ENCODE peak calls at places on chromosomes 12 and 14, in five cellular contexts. One of them, this sample, is unnamed.

GRCh38 chr14:20427231-20428009 is 8.5 kb downstream of the KLHL33 start:
- DNase-seq in SW480: peak; percentile 79
- DNase-seq in H54: peak; percentile 12
- DNase-seq in activated naive CD8-positive, alpha-beta T cell treated with anti-CD3 and anti-CD28 coated beads for 36 hours: no peak
- DNase-seq in HS-5: no peak
- DNase-seq in this sample: peak; percentile 25

GRCh38 chr12:121465921-121466799 is 66.2 kb downstream of the RNF34 start:
- DNase-seq in SW480: peak; percentile 34
- DNase-seq in H54: no peak
- DNase-seq in HS-5: no peak
- DNase-seq in activated naive CD8-positive, alpha-beta T cell treated with anti-CD3 and anti-CD28 coated beads for 36 hours: peak; percentile 62
- DNase-seq in this sample: peak; percentile 15

GRCh38 chr12:12499909-12500604 is 62.6 kb downstream of the DUSP16 start:
- DNase-seq in SW480: no peak
- DNase-seq in HS-5: no peak
- DNase-seq in H54: no peak
- DNase-seq in activated naive CD8-positive, alpha-beta T cell treated with anti-CD3 and anti-CD28 coated beads for 36 hours: no peak
- DNase-seq in this sample: no peak

GRCh38 chr12:87120440-87120839 is 864.2 kb upstream of the MGAT4C start:
- DNase-seq in SW480: no peak
- DNase-seq in HS-5: no peak
- DNase-seq in activated naive CD8-positive, alpha-beta T cell treated with anti-CD3 and anti-CD28 coated beads for 36 hours: no peak
- DNase-seq in H54: no peak
- DNase-seq in this sample: no peak

GRCh38 chr12:52190860-52191729 is 719 bp downstream of the KRT80 start:
- DNase-seq in activated naive CD8-positive, alpha-beta T cell treated with anti-CD3 and anti-CD28 coated beads for 36 hours: no peak
- DNase-seq in H54: no peak
- DNase-seq in SW480: no peak
- DNase-seq in HS-5: no peak
- DNase-seq in this sample: no peak

GRCh38 chr12:53048033-53048779 is 1.7 kb upstream of the TNS2 start:
- DNase-seq in SW480: peak; percentile 83
- DNase-seq in HS-5: no peak
- DNase-seq in H54: no peak
- DNase-seq in activated naive CD8-positive, alpha-beta T cell treated with anti-CD3 and anti-CD28 coated beads for 36 hours: no peak
- DNase-seq in this sample: peak; percentile 42

GRCh38 chr14:57390037-57390805 is at the start of gene NAA30:
- DNase-seq in HS-5: peak; percentile 74
- DNase-seq in activated naive CD8-positive, alpha-beta T cell treated with anti-CD3 and anti-CD28 coated beads for 36 hours: peak; percentile 94
- DNase-seq in SW480: peak; percentile 96
- DNase-seq in H54: peak; percentile 58
- DNase-seq in this sample: peak; percentile 93

GRCh38 chr14:68781161-68782021 is 11.5 kb downstream of the ZFP36L1 start:
- DNase-seq in SW480: peak; percentile 85
- DNase-seq in HS-5: no peak
- DNase-seq in H54: no peak
- DNase-seq in activated naive CD8-positive, alpha-beta T cell treated with anti-CD3 and anti-CD28 coated beads for 36 hours: peak; percentile 65
- DNase-seq in this sample: no peak

GRCh38 chr12:27276275-27276674 is 32.2 kb downstream of the STK38L start:
- DNase-seq in HS-5: no peak
- DNase-seq in SW480: no peak
- DNase-seq in activated naive CD8-positive, alpha-beta T cell treated with anti-CD3 and anti-CD28 coated beads for 36 hours: no peak
- DNase-seq in H54: no peak
- DNase-seq in this sample: no peak

GRCh38 chr12:48796976-48797375 is 8.1 kb upstream of the ADCY6 start:
- DNase-seq in H54: no peak
- DNase-seq in SW480: no peak
- DNase-seq in activated naive CD8-positive, alpha-beta T cell treated with anti-CD3 and anti-CD28 coated beads for 36 hours: no peak
- DNase-seq in HS-5: no peak
- DNase-seq in this sample: no peak

GRCh38 chr14:61841145-61841544 is 78.9 kb downstream of the SNAPC1 start:
- DNase-seq in H54: no peak
- DNase-seq in activated naive CD8-positive, alpha-beta T cell treated with anti-CD3 and anti-CD28 coated beads for 36 hours: no peak
- DNase-seq in HS-5: no peak
- DNase-seq in SW480: no peak
- DNase-seq in this sample: no peak

GRCh38 chr12:28010036-28010435 is 37.5 kb upstream of the PTHLH start:
- DNase-seq in activated naive CD8-positive, alpha-beta T cell treated with anti-CD3 and anti-CD28 coated beads for 36 hours: no peak
- DNase-seq in SW480: no peak
- DNase-seq in HS-5: no peak
- DNase-seq in H54: no peak
- DNase-seq in this sample: no peak

GRCh38 chr12:124866195-124866882 is 2.7 kb upstream of the SCARB1 start:
- DNase-seq in H54: no peak
- DNase-seq in HS-5: no peak
- DNase-seq in activated naive CD8-positive, alpha-beta T cell treated with anti-CD3 and anti-CD28 coated beads for 36 hours: no peak
- DNase-seq in SW480: no peak
- DNase-seq in this sample: no peak

GRCh38 chr12:77893918-77894317 is 63.2 kb downstream of the NAV3 start:
- DNase-seq in H54: no peak
- DNase-seq in HS-5: no peak
- DNase-seq in activated naive CD8-positive, alpha-beta T cell treated with anti-CD3 and anti-CD28 coated beads for 36 hours: no peak
- DNase-seq in SW480: peak; percentile 9
- DNase-seq in this sample: peak; percentile 81

GRCh38 chr12:93653712-93654111 is 23.5 kb upstream of the CRADD start:
- DNase-seq in SW480: no peak
- DNase-seq in H54: no peak
- DNase-seq in activated naive CD8-positive, alpha-beta T cell treated with anti-CD3 and anti-CD28 coated beads for 36 hours: no peak
- DNase-seq in HS-5: no peak
- DNase-seq in this sample: no peak

GRCh38 chr14:99512571-99513182 is 31.5 kb downstream of the CCNK start:
- DNase-seq in H54: no peak
- DNase-seq in SW480: no peak
- DNase-seq in activated naive CD8-positive, alpha-beta T cell treated with anti-CD3 and anti-CD28 coated beads for 36 hours: no peak
- DNase-seq in HS-5: no peak
- DNase-seq in this sample: no peak

GRCh38 chr14:23641915-23642588 is 5.9 kb downstream of the DHRS2 start:
- DNase-seq in activated naive CD8-positive, alpha-beta T cell treated with anti-CD3 and anti-CD28 coated beads for 36 hours: no peak
- DNase-seq in H54: no peak
- DNase-seq in HS-5: no peak
- DNase-seq in SW480: no peak
- DNase-seq in this sample: no peak

GRCh38 chr12:92145481-92145730 is 240 bp downstream of the BTG1 start:
- DNase-seq in SW480: no peak
- DNase-seq in H54: no peak
- DNase-seq in activated naive CD8-positive, alpha-beta T cell treated with anti-CD3 and anti-CD28 coated beads for 36 hours: no peak
- DNase-seq in HS-5: no peak
- DNase-seq in this sample: no peak

GRCh38 chr12:1457901-1458300 is 136.5 kb downstream of the FBXL14 start:
- DNase-seq in activated naive CD8-positive, alpha-beta T cell treated with anti-CD3 and anti-CD28 coated beads for 36 hours: no peak
- DNase-seq in SW480: no peak
- DNase-seq in H54: peak; percentile 53
- DNase-seq in HS-5: peak; percentile 88
- DNase-seq in this sample: no peak

GRCh38 chr12:94867066-94867855 is 136.2 kb downstream of the NDUFA12 start:
- DNase-seq in activated naive CD8-positive, alpha-beta T cell treated with anti-CD3 and anti-CD28 coated beads for 36 hours: no peak
- DNase-seq in HS-5: peak; percentile 36
- DNase-seq in H54: no peak
- DNase-seq in SW480: no peak
- DNase-seq in this sample: no peak

GRCh38 chr12:118064608-118065007 is 3.6 kb upstream of the WSB2 start:
- DNase-seq in H54: no peak
- DNase-seq in HS-5: no peak
- DNase-seq in activated naive CD8-positive, alpha-beta T cell treated with anti-CD3 and anti-CD28 coated beads for 36 hours: no peak
- DNase-seq in SW480: no peak
- DNase-seq in this sample: peak; percentile 15

GRCh38 chr14:95316826-95317225 is 2.9 kb downstream of the CLMN start:
- DNase-seq in SW480: no peak
- DNase-seq in H54: no peak
- DNase-seq in activated naive CD8-positive, alpha-beta T cell treated with anti-CD3 and anti-CD28 coated beads for 36 hours: no peak
- DNase-seq in HS-5: no peak
- DNase-seq in this sample: no peak

GRCh38 chr12:30823140-30823669 is 68.5 kb upstream of the CAPRIN2 start:
- DNase-seq in H54: no peak
- DNase-seq in HS-5: no peak
- DNase-seq in SW480: no peak
- DNase-seq in activated naive CD8-positive, alpha-beta T cell treated with anti-CD3 and anti-CD28 coated beads for 36 hours: peak; percentile 46
- DNase-seq in this sample: no peak

GRCh38 chr14:79056879-79057278 is 886.7 kb downstream of the NRXN3 start:
- DNase-seq in activated naive CD8-positive, alpha-beta T cell treated with anti-CD3 and anti-CD28 coated beads for 36 hours: no peak
- DNase-seq in HS-5: peak; percentile 37
- DNase-seq in SW480: peak; percentile 25
- DNase-seq in H54: no peak
- DNase-seq in this sample: no peak

GRCh38 chr12:45615268-45615667 is 114.2 kb upstream of the ARID2 start:
- DNase-seq in H54: no peak
- DNase-seq in SW480: peak; percentile 46
- DNase-seq in HS-5: peak; percentile 41
- DNase-seq in activated naive CD8-positive, alpha-beta T cell treated with anti-CD3 and anti-CD28 coated beads for 36 hours: no peak
- DNase-seq in this sample: peak; percentile 25

GRCh38 chr14:32202468-32202865 is 602 bp downstream of the RNU6-8 start:
- DNase-seq in activated naive CD8-positive, alpha-beta T cell treated with anti-CD3 and anti-CD28 coated beads for 36 hours: no peak
- DNase-seq in H54: no peak
- DNase-seq in SW480: peak; percentile 63
- DNase-seq in HS-5: peak; percentile 11
- DNase-seq in this sample: peak; percentile 34

GRCh38 chr12:47556631-47557030 is 149.2 kb downstream of the RPAP3 start:
- DNase-seq in HS-5: no peak
- DNase-seq in SW480: no peak
- DNase-seq in H54: no peak
- DNase-seq in activated naive CD8-positive, alpha-beta T cell treated with anti-CD3 and anti-CD28 coated beads for 36 hours: no peak
- DNase-seq in this sample: no peak

GRCh38 chr12:53500119-53500775 is 836 bp upstream of the TARBP2 start:
- DNase-seq in activated naive CD8-positive, alpha-beta T cell treated with anti-CD3 and anti-CD28 coated beads for 36 hours: no peak
- DNase-seq in HS-5: no peak
- DNase-seq in SW480: no peak
- DNase-seq in H54: no peak
- DNase-seq in this sample: peak; percentile 68

GRCh38 chr14:58919262-58919661 is 269.2 kb upstream of the DAAM1 start:
- DNase-seq in SW480: no peak
- DNase-seq in activated naive CD8-positive, alpha-beta T cell treated with anti-CD3 and anti-CD28 coated beads for 36 hours: no peak
- DNase-seq in H54: no peak
- DNase-seq in HS-5: no peak
- DNase-seq in this sample: no peak

GRCh38 chr14:37230551-37231194 is 32.9 kb downstream of the MIPOL1 start:
- DNase-seq in activated naive CD8-positive, alpha-beta T cell treated with anti-CD3 and anti-CD28 coated beads for 36 hours: no peak
- DNase-seq in HS-5: no peak
- DNase-seq in H54: no peak
- DNase-seq in SW480: peak; percentile 53
- DNase-seq in this sample: peak; percentile 65

GRCh38 chr14:61452452-61452851 is 131.1 kb downstream of the PRKCH start:
- DNase-seq in SW480: no peak
- DNase-seq in HS-5: no peak
- DNase-seq in H54: no peak
- DNase-seq in activated naive CD8-positive, alpha-beta T cell treated with anti-CD3 and anti-CD28 coated beads for 36 hours: peak; percentile 75
- DNase-seq in this sample: no peak

GRCh38 chr12:4379410-4379809 is at the start of gene FGF23:
- DNase-seq in HS-5: no peak
- DNase-seq in activated naive CD8-positive, alpha-beta T cell treated with anti-CD3 and anti-CD28 coated beads for 36 hours: no peak
- DNase-seq in SW480: peak; percentile 43
- DNase-seq in H54: no peak
- DNase-seq in this sample: no peak

GRCh38 chr12:538731-539539 is 79.2 kb downstream of the B4GALNT3 start:
- DNase-seq in HS-5: no peak
- DNase-seq in SW480: peak; percentile 77
- DNase-seq in H54: no peak
- DNase-seq in activated naive CD8-positive, alpha-beta T cell treated with anti-CD3 and anti-CD28 coated beads for 36 hours: no peak
- DNase-seq in this sample: peak; percentile 35

GRCh38 chr12:108589028-108589839 is 8.7 kb downstream of the TMEM119 start:
- DNase-seq in H54: no peak
- DNase-seq in HS-5: no peak
- DNase-seq in SW480: no peak
- DNase-seq in activated naive CD8-positive, alpha-beta T cell treated with anti-CD3 and anti-CD28 coated beads for 36 hours: no peak
- DNase-seq in this sample: no peak

GRCh38 chr14:93017341-93017797 is 94.4 kb downstream of the CHGA start:
- DNase-seq in activated naive CD8-positive, alpha-beta T cell treated with anti-CD3 and anti-CD28 coated beads for 36 hours: no peak
- DNase-seq in SW480: no peak
- DNase-seq in HS-5: no peak
- DNase-seq in H54: no peak
- DNase-seq in this sample: no peak

GRCh38 chr14:38039526-38039925 is 168.2 kb upstream of the SSTR1 start:
- DNase-seq in HS-5: peak; percentile 16
- DNase-seq in SW480: no peak
- DNase-seq in activated naive CD8-positive, alpha-beta T cell treated with anti-CD3 and anti-CD28 coated beads for 36 hours: no peak
- DNase-seq in H54: no peak
- DNase-seq in this sample: no peak

GRCh38 chr12:120439646-120440247 is 1.8 kb downstream of the COX6A1 start:
- DNase-seq in H54: no peak
- DNase-seq in SW480: peak; percentile 60
- DNase-seq in activated naive CD8-positive, alpha-beta T cell treated with anti-CD3 and anti-CD28 coated beads for 36 hours: peak; percentile 68
- DNase-seq in HS-5: no peak
- DNase-seq in this sample: peak; percentile 79